ENCODE peak calls at places on chromosomes 12 and 14, in six cellular contexts. One of them, this sample, is unnamed. For H3K36me3 and H3K27me3, the result is how much of the 10 kb centered on the place peaks cover.

GRCh38 chr14:31085027-31085426 is 58.8 kb upstream of the STRN3 start:
- DNase-seq in fibroblast of lung: no peak
- DNase-seq in tibial artery: no peak
- DNase-seq in heart right ventricle: no peak
- DNase-seq in neural progenitor cell: no peak
- DNase-seq in endodermal cell: no peak
- DNase-seq in this sample: no peak

GRCh38 chr12:121784460-121784859 is 9.0 kb downstream of the RHOF start:
- DNase-seq in endodermal cell: no peak
- DNase-seq in fibroblast of lung: peak
- DNase-seq in neural progenitor cell: no peak
- DNase-seq in tibial artery: no peak
- DNase-seq in heart right ventricle: no peak
- DNase-seq in this sample: no peak

GRCh38 chr14:100679707-100680438 is 46.8 kb upstream of the DLK1 start:
- DNase-seq in tibial artery: no peak
- DNase-seq in fibroblast of lung: peak
- DNase-seq in neural progenitor cell: no peak
- DNase-seq in heart right ventricle: peak
- DNase-seq in endodermal cell: no peak
- DNase-seq in this sample: no peak

GRCh38 chr14:93686313-93686712 is 102.0 kb downstream of the PRIMA1 start:
- DNase-seq in tibial artery: no peak
- DNase-seq in heart right ventricle: no peak
- DNase-seq in endodermal cell: no peak
- DNase-seq in neural progenitor cell: no peak
- DNase-seq in fibroblast of lung: no peak
- DNase-seq in this sample: no peak

GRCh38 chr14:89454971-89455370 is 37.9 kb upstream of the FOXN3 start:
- DNase-seq in heart right ventricle: no peak
- DNase-seq in endodermal cell: no peak
- DNase-seq in fibroblast of lung: no peak
- DNase-seq in neural progenitor cell: peak
- DNase-seq in tibial artery: no peak
- DNase-seq in this sample: no peak

GRCh38 chr14:95348395-95349080 is 28.8 kb upstream of the CLMN start:
- DNase-seq in tibial artery: no peak
- DNase-seq in fibroblast of lung: no peak
- DNase-seq in endodermal cell: peak
- DNase-seq in heart right ventricle: no peak
- DNase-seq in neural progenitor cell: peak
- DNase-seq in this sample: peak

GRCh38 chr12:122064780-122065588 is 13.6 kb upstream of the MLXIP start:
- DNase-seq in tibial artery: no peak
- DNase-seq in neural progenitor cell: peak
- DNase-seq in endodermal cell: peak
- DNase-seq in fibroblast of lung: peak
- DNase-seq in heart right ventricle: peak
- DNase-seq in this sample: peak

GRCh38 chr12:66352197-66352596 is 49.9 kb downstream of the HELB start:
- DNase-seq in endodermal cell: peak
- DNase-seq in heart right ventricle: peak
- DNase-seq in tibial artery: no peak
- DNase-seq in fibroblast of lung: peak
- DNase-seq in neural progenitor cell: peak
- DNase-seq in this sample: peak

GRCh38 chr12:129570796-129571400 is 332.9 kb downstream of the TMEM132D start:
- DNase-seq in neural progenitor cell: no peak
- DNase-seq in endodermal cell: no peak
- DNase-seq in fibroblast of lung: no peak
- DNase-seq in tibial artery: no peak
- DNase-seq in heart right ventricle: no peak
- DNase-seq in this sample: no peak

GRCh38 chr14:52455291-52456088 is 96.8 kb downstream of the TXNDC16 start:
- DNase-seq in fibroblast of lung: peak
- DNase-seq in neural progenitor cell: no peak
- DNase-seq in tibial artery: no peak
- DNase-seq in heart right ventricle: no peak
- DNase-seq in endodermal cell: no peak
- DNase-seq in this sample: no peak

GRCh38 chr14:24183014-24183481 is 5.6 kb downstream of the IPO4 start:
- DNase-seq in neural progenitor cell: no peak
- DNase-seq in endodermal cell: no peak
- DNase-seq in fibroblast of lung: no peak
- DNase-seq in tibial artery: no peak
- DNase-seq in heart right ventricle: no peak
- DNase-seq in this sample: no peak

GRCh38 chr14:93013368-93013719 is 90.4 kb downstream of the CHGA start:
- DNase-seq in fibroblast of lung: no peak
- DNase-seq in endodermal cell: no peak
- DNase-seq in tibial artery: peak
- DNase-seq in neural progenitor cell: no peak
- DNase-seq in heart right ventricle: no peak
- DNase-seq in this sample: no peak

GRCh38 chr12:59780605-59781135 is 184.8 kb downstream of the SLC16A7 start:
- DNase-seq in neural progenitor cell: peak
- DNase-seq in endodermal cell: peak
- DNase-seq in heart right ventricle: no peak
- DNase-seq in tibial artery: no peak
- DNase-seq in fibroblast of lung: peak
- DNase-seq in this sample: peak

GRCh38 chr12:11863478-11863906 is 207.2 kb upstream of the BCL2L14 start:
- DNase-seq in fibroblast of lung: no peak
- DNase-seq in neural progenitor cell: no peak
- DNase-seq in tibial artery: peak
- DNase-seq in endodermal cell: peak
- DNase-seq in heart right ventricle: peak
- DNase-seq in this sample: no peak

GRCh38 chr14:24132061-24132685 is 1.7 kb downstream of the FITM1 start:
- DNase-seq in heart right ventricle: peak
- DNase-seq in endodermal cell: no peak
- DNase-seq in fibroblast of lung: no peak
- DNase-seq in tibial artery: no peak
- DNase-seq in neural progenitor cell: no peak
- DNase-seq in this sample: peak

GRCh38 chr14:71856199-71856919 is 75.9 kb upstream of the RGS6 start:
- DNase-seq in heart right ventricle: no peak
- DNase-seq in neural progenitor cell: no peak
- DNase-seq in fibroblast of lung: no peak
- DNase-seq in tibial artery: no peak
- DNase-seq in endodermal cell: no peak
- DNase-seq in this sample: no peak

GRCh38 chr14:75372260-75372659 is 55.6 kb upstream of the JDP2 start:
- DNase-seq in heart right ventricle: no peak
- DNase-seq in endodermal cell: no peak
- DNase-seq in tibial artery: peak
- DNase-seq in neural progenitor cell: no peak
- DNase-seq in fibroblast of lung: no peak
- DNase-seq in this sample: no peak

GRCh38 chr12:60066655-60067054 is 470.8 kb downstream of the SLC16A7 start:
- DNase-seq in tibial artery: no peak
- DNase-seq in neural progenitor cell: no peak
- DNase-seq in endodermal cell: no peak
- DNase-seq in fibroblast of lung: no peak
- DNase-seq in heart right ventricle: no peak
- DNase-seq in this sample: no peak

GRCh38 chr12:110316861-110317260 is 35.8 kb downstream of the ATP2A2 start:
- DNase-seq in tibial artery: no peak
- DNase-seq in fibroblast of lung: peak
- DNase-seq in endodermal cell: no peak
- DNase-seq in heart right ventricle: no peak
- DNase-seq in neural progenitor cell: no peak
- DNase-seq in this sample: no peak

GRCh38 chr14:77276959-77277358 is 6.0 kb upstream of the NGB start:
- DNase-seq in neural progenitor cell: no peak
- DNase-seq in tibial artery: no peak
- DNase-seq in fibroblast of lung: no peak
- DNase-seq in endodermal cell: no peak
- DNase-seq in heart right ventricle: no peak
- DNase-seq in this sample: no peak

GRCh38 chr14:23548351-23549318 is 2.9 kb downstream of the ZFHX2 start:
- DNase-seq in tibial artery: no peak
- DNase-seq in fibroblast of lung: peak
- DNase-seq in neural progenitor cell: peak
- DNase-seq in endodermal cell: peak
- DNase-seq in heart right ventricle: no peak
- DNase-seq in this sample: peak

GRCh38 chr12:2239376-2240010 is 186.7 kb downstream of the CACNA1C start:
- DNase-seq in heart right ventricle: peak
- DNase-seq in neural progenitor cell: no peak
- DNase-seq in tibial artery: peak
- DNase-seq in endodermal cell: no peak
- DNase-seq in fibroblast of lung: peak
- DNase-seq in this sample: peak

GRCh38 chr14:58815046-58815701 is 177.4 kb downstream of the DACT1 start:
- DNase-seq in fibroblast of lung: no peak
- DNase-seq in neural progenitor cell: no peak
- DNase-seq in heart right ventricle: no peak
- DNase-seq in tibial artery: no peak
- DNase-seq in endodermal cell: no peak
- DNase-seq in this sample: no peak

GRCh38 chr12:22230280-22230794 is 104.2 kb downstream of the ST8SIA1 start:
- DNase-seq in heart right ventricle: no peak
- DNase-seq in neural progenitor cell: no peak
- DNase-seq in endodermal cell: no peak
- DNase-seq in tibial artery: no peak
- DNase-seq in fibroblast of lung: peak
- DNase-seq in this sample: no peak

GRCh38 chr12:104465379-104465778 is 8.6 kb downstream of the CHST11 start:
- DNase-seq in heart right ventricle: no peak
- DNase-seq in neural progenitor cell: no peak
- DNase-seq in fibroblast of lung: no peak
- DNase-seq in tibial artery: no peak
- DNase-seq in endodermal cell: peak
- DNase-seq in this sample: no peak

GRCh38 chr14:99671230-99672224 is 12.6 kb upstream of the CYP46A1 start:
- DNase-seq in fibroblast of lung: no peak
- DNase-seq in heart right ventricle: no peak
- DNase-seq in tibial artery: no peak
- DNase-seq in endodermal cell: no peak
- DNase-seq in neural progenitor cell: peak
- DNase-seq in this sample: no peak

GRCh38 chr12:119202121-119202527 is 23.4 kb downstream of the HSPB8 start:
- DNase-seq in neural progenitor cell: no peak
- DNase-seq in fibroblast of lung: no peak
- DNase-seq in tibial artery: no peak
- DNase-seq in heart right ventricle: no peak
- DNase-seq in endodermal cell: no peak
- DNase-seq in this sample: peak

GRCh38 chr14:26896447-26896846 is 298.6 kb upstream of the NOVA1 start:
- DNase-seq in heart right ventricle: no peak
- DNase-seq in neural progenitor cell: no peak
- DNase-seq in endodermal cell: no peak
- DNase-seq in fibroblast of lung: peak
- DNase-seq in tibial artery: peak
- DNase-seq in this sample: no peak

GRCh38 chr12:85781751-85782150 is 54.5 kb downstream of the RASSF9 start:
- DNase-seq in fibroblast of lung: no peak
- DNase-seq in neural progenitor cell: no peak
- DNase-seq in endodermal cell: no peak
- DNase-seq in heart right ventricle: no peak
- DNase-seq in tibial artery: no peak
- DNase-seq in this sample: no peak

GRCh38 chr12:50218386-50218785 is 51.2 kb upstream of the CERS5 start:
- DNase-seq in endodermal cell: no peak
- DNase-seq in neural progenitor cell: no peak
- DNase-seq in heart right ventricle: no peak
- DNase-seq in fibroblast of lung: no peak
- DNase-seq in tibial artery: no peak
- DNase-seq in this sample: no peak
- H3K36me3 ChIP-seq in endodermal cell: under half
- H3K36me3 ChIP-seq in neural progenitor cell: under half
- H3K36me3 ChIP-seq in heart right ventricle: under half
- H3K36me3 ChIP-seq in fibroblast of lung: under half
- H3K36me3 ChIP-seq in tibial artery: under half
- H3K36me3 ChIP-seq in this sample: under half

DNA sequence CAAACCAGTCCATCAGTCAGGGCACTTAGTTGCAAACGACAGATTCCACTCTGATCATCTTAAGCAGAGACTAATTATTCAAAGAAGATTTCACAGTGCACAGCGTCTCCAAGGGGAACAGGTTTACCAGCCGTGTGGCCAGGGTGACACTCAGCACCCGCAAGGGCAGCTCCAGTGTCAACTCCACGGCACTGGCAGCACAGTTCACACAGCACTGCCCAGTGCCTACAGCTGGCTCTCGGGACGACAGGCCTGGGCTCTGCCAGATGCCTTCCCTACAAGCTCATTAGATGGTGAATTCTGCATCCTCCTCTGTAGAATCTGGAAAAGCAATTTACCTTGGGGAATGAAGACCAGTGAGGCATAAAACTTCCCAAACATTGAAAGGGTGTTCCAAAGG is 4.9 kb downstream of the OR10P1 start:
- DNase-seq in heart right ventricle: no peak
- DNase-seq in tibial artery: no peak
- DNase-seq in neural progenitor cell: no peak
- DNase-seq in endodermal cell: peak
- DNase-seq in fibroblast of lung: no peak
- DNase-seq in this sample: no peak
- H3K4me3 ChIP-seq in heart right ventricle: no peak
- H3K4me3 ChIP-seq in tibial artery: no peak
- H3K4me3 ChIP-seq in neural progenitor cell: no peak
- H3K4me3 ChIP-seq in endodermal cell: no peak
- H3K4me3 ChIP-seq in fibroblast of lung: no peak
- H3K4me3 ChIP-seq in this sample: no peak

DNA sequence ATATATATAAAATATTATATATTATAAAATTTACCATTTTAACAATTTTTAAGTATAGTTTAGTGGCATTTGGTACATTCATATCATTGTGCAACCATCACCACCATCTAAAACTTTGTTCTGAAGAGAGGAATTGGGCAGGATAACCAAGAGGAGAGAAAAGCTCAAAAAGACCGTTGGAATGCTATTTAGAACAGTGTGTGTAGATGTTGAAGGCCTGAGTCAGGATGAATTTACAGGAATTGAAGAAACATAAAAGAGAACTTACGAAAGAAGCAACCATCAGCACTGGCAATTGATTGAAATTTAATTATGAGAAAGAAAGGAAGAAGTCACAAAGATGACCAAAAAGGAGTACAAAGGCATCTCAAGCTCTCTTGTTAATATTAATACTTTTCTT is 196.9 kb upstream of the PWP1 start:
- DNase-seq in endodermal cell: no peak
- DNase-seq in tibial artery: no peak
- DNase-seq in heart right ventricle: no peak
- DNase-seq in fibroblast of lung: peak
- DNase-seq in neural progenitor cell: no peak
- DNase-seq in this sample: no peak
- H3K27me3 ChIP-seq in endodermal cell: under half
- H3K27me3 ChIP-seq in tibial artery: under half
- H3K27me3 ChIP-seq in heart right ventricle: under half
- H3K27me3 ChIP-seq in fibroblast of lung: under half
- H3K27me3 ChIP-seq in neural progenitor cell: under half
- H3K27me3 ChIP-seq in this sample: under half

GRCh38 chr14:92010644-92011043 is 29.2 kb downstream of the TRIP11 start:
- DNase-seq in tibial artery: no peak
- DNase-seq in heart right ventricle: no peak
- DNase-seq in fibroblast of lung: no peak
- DNase-seq in endodermal cell: no peak
- DNase-seq in neural progenitor cell: no peak
- DNase-seq in this sample: no peak
- H3K36me3 ChIP-seq in tibial artery: half or more
- H3K36me3 ChIP-seq in heart right ventricle: under half
- H3K36me3 ChIP-seq in fibroblast of lung: under half
- H3K36me3 ChIP-seq in endodermal cell: under half
- H3K36me3 ChIP-seq in neural progenitor cell: under half
- H3K36me3 ChIP-seq in this sample: under half

This sample was measured in H7.